ENCODE peak calls at places on chromosomes 4 and X, in seven cellular contexts. I, H, C, Z, N, E and P are unnamed samples.
A peak's percentile ranks its signal among the peaks of the same experiment; 100 is the strongest.

GRCh38 chrX:72387247-72387646 is 81.5 kb upstream of the CITED1 start:
- DNase-seq in I (no peak), H (no peak), C (no peak), Z (no peak), N (no peak), E (no peak), P (no peak)

GRCh38 chrX:19743386-19743785 is 144.0 kb downstream of the SH3KBP1 start:
- DNase-seq in I (no peak), H (no peak), C (no peak), Z (no peak), N (no peak), E (no peak), P (no peak)

GRCh38 chrX:77450415-77450814 is 3.2 kb downstream of the FGF16 start:
- DNase-seq in I (no peak), H (no peak), C (no peak), Z (no peak), N (no peak), E (no peak), P (no peak)

GRCh38 chr4:16024009-16024408 is 59.8 kb downstream of the PROM1 start:
- DNase-seq in I (no peak), H (no peak), C (no peak), Z (no peak), N (no peak), E (no peak), P (no peak)

GRCh38 chrX:101407167-101407747 is 468 bp downstream of the GLA start:
- DNase-seq in I (no peak), H (no peak), C (no peak), Z (no peak), N (no peak), E (no peak), P (no peak)

GRCh38 chr4:165060938-165061337 is 7.3 kb downstream of the TRIM75 start:
- DNase-seq in I (no peak), H (no peak), C (no peak), Z (no peak), N (no peak), E (no peak), P (no peak)

GRCh38 chrX:149825424-149825823 is 43.7 kb downstream of the MAGEA9 start:
- DNase-seq in I (peak; percentile 50), H (no peak), C (no peak), Z (peak; percentile 0), N (peak; percentile 59), E (no peak), P (peak; percentile 2)

GRCh38 chr4:15913631-15913970 is 24.9 kb downstream of the FGFBP1 start:
- DNase-seq in I (no peak), H (no peak), C (no peak), Z (no peak), N (no peak), E (no peak), P (no peak)

GRCh38 chr4:92657695-92658094 is 353.9 kb downstream of the GRID2 start:
- DNase-seq in I (no peak), H (no peak), C (no peak), Z (no peak), N (no peak), E (no peak), P (no peak)

GRCh38 chr4:39469429-39470077 is 10.7 kb downstream of the LIAS start:
- DNase-seq in I (no peak), H (no peak), C (no peak), Z (peak; percentile 81), N (peak; percentile 42), E (peak; percentile 35), P (peak; percentile 8)

GRCh38 chr4:15400911-15401671 is 26.7 kb upstream of the C1QTNF7 start:
- DNase-seq in I (no peak), H (no peak), C (no peak), Z (no peak), N (no peak), E (no peak), P (no peak)

GRCh38 chrX:40282348-40282747 is 184.6 kb upstream of the BCOR start:
- DNase-seq in I (no peak), H (no peak), C (no peak), Z (no peak), N (no peak), E (no peak), P (no peak)

GRCh38 chr4:180377741-180378140 is 1865.5 kb upstream of the TENM3 start:
- DNase-seq in I (no peak), H (no peak), C (no peak), Z (no peak), N (no peak), E (no peak), P (no peak)

GRCh38 chr4:151103758-151104157 is 4.3 kb downstream of the RPS3A start:
- DNase-seq in I (no peak), H (no peak), C (no peak), Z (no peak), N (no peak), E (no peak), P (no peak)

GRCh38 chrX:143340190-143340589 is 177.1 kb downstream of the SPANXN3 start:
- DNase-seq in I (no peak), H (no peak), C (no peak), Z (no peak), N (no peak), E (no peak), P (no peak)